ENCODE peak calls at places on chromosome 13, in ten cellular contexts. One of them, this sample, is unnamed.
A peak's percentile ranks its signal among the peaks of the same experiment; 100 is the strongest.

GRCh38 chr13:96817336-96817941 is 176.8 kb downstream of the OXGR1 start:
- DNase-seq in transverse colon: no peak
- DNase-seq in CD4-positive, alpha-beta T cell: no peak
- DNase-seq in breast epithelium: no peak
- DNase-seq in heart left ventricle: no peak
- DNase-seq in H9: no peak
- DNase-seq in neuronal stem cell: peak; percentile 23
- DNase-seq in esophagus squamous epithelium: no peak
- DNase-seq in colonic mucosa: no peak
- DNase-seq in dorsolateral prefrontal cortex: no peak
- DNase-seq in this sample: peak; percentile 51

GRCh38 chr13:77536358-77536757 is 852 bp downstream of the SCEL start:
- DNase-seq in transverse colon: no peak
- DNase-seq in CD4-positive, alpha-beta T cell: no peak
- DNase-seq in breast epithelium: no peak
- DNase-seq in heart left ventricle: no peak
- DNase-seq in H9: no peak
- DNase-seq in neuronal stem cell: no peak
- DNase-seq in esophagus squamous epithelium: no peak
- DNase-seq in colonic mucosa: no peak
- DNase-seq in dorsolateral prefrontal cortex: no peak
- DNase-seq in this sample: no peak

GRCh38 chr13:73656863-73657262 is 477.3 kb downstream of the KLF12 start:
- DNase-seq in transverse colon: no peak
- DNase-seq in CD4-positive, alpha-beta T cell: no peak
- DNase-seq in breast epithelium: no peak
- DNase-seq in heart left ventricle: no peak
- DNase-seq in H9: no peak
- DNase-seq in neuronal stem cell: no peak
- DNase-seq in esophagus squamous epithelium: no peak
- DNase-seq in colonic mucosa: no peak
- DNase-seq in dorsolateral prefrontal cortex: no peak
- DNase-seq in this sample: no peak

GRCh38 chr13:25242956-25243355 is 44.3 kb downstream of the MTMR6 start:
- DNase-seq in transverse colon: no peak
- DNase-seq in CD4-positive, alpha-beta T cell: no peak
- DNase-seq in breast epithelium: no peak
- DNase-seq in heart left ventricle: no peak
- DNase-seq in H9: no peak
- DNase-seq in neuronal stem cell: no peak
- DNase-seq in esophagus squamous epithelium: no peak
- DNase-seq in colonic mucosa: no peak
- DNase-seq in dorsolateral prefrontal cortex: no peak
- DNase-seq in this sample: no peak

GRCh38 chr13:35767256-35767981 is 290.9 kb upstream of the MAB21L1 start:
- DNase-seq in transverse colon: no peak
- DNase-seq in CD4-positive, alpha-beta T cell: no peak
- DNase-seq in breast epithelium: no peak
- DNase-seq in heart left ventricle: no peak
- DNase-seq in H9: no peak
- DNase-seq in neuronal stem cell: no peak
- DNase-seq in esophagus squamous epithelium: no peak
- DNase-seq in colonic mucosa: no peak
- DNase-seq in dorsolateral prefrontal cortex: peak; percentile 76
- DNase-seq in this sample: no peak

GRCh38 chr13:90594694-90595093 is 752.8 kb upstream of the MIR17HG start:
- DNase-seq in transverse colon: no peak
- DNase-seq in CD4-positive, alpha-beta T cell: no peak
- DNase-seq in breast epithelium: no peak
- DNase-seq in heart left ventricle: no peak
- DNase-seq in H9: no peak
- DNase-seq in neuronal stem cell: no peak
- DNase-seq in esophagus squamous epithelium: no peak
- DNase-seq in colonic mucosa: no peak
- DNase-seq in dorsolateral prefrontal cortex: no peak
- DNase-seq in this sample: no peak

GRCh38 chr13:77196052-77196618 is 130.8 kb downstream of the MYCBP2 start:
- DNase-seq in transverse colon: no peak
- DNase-seq in CD4-positive, alpha-beta T cell: no peak
- DNase-seq in breast epithelium: no peak
- DNase-seq in heart left ventricle: no peak
- DNase-seq in H9: no peak
- DNase-seq in neuronal stem cell: no peak
- DNase-seq in esophagus squamous epithelium: no peak
- DNase-seq in colonic mucosa: no peak
- DNase-seq in dorsolateral prefrontal cortex: no peak
- DNase-seq in this sample: peak; percentile 93

GRCh38 chr13:58855283-58855682 is 1223.7 kb downstream of the PCDH17 start:
- DNase-seq in transverse colon: no peak
- DNase-seq in CD4-positive, alpha-beta T cell: no peak
- DNase-seq in breast epithelium: no peak
- DNase-seq in heart left ventricle: no peak
- DNase-seq in H9: no peak
- DNase-seq in neuronal stem cell: no peak
- DNase-seq in esophagus squamous epithelium: no peak
- DNase-seq in colonic mucosa: no peak
- DNase-seq in dorsolateral prefrontal cortex: no peak
- DNase-seq in this sample: no peak

GRCh38 chr13:27619093-27619705 is 1.1 kb downstream of the LNX2 start:
- DNase-seq in transverse colon: no peak
- DNase-seq in CD4-positive, alpha-beta T cell: no peak
- DNase-seq in breast epithelium: no peak
- DNase-seq in heart left ventricle: no peak
- DNase-seq in H9: no peak
- DNase-seq in neuronal stem cell: no peak
- DNase-seq in esophagus squamous epithelium: no peak
- DNase-seq in colonic mucosa: peak; percentile 29
- DNase-seq in dorsolateral prefrontal cortex: no peak
- DNase-seq in this sample: no peak
- H3K27ac ChIP-seq in transverse colon: peak overlapping the region; percentile 99
- H3K27ac ChIP-seq in CD4-positive, alpha-beta T cell: no peak overlapping the region
- H3K27ac ChIP-seq in breast epithelium: peak overlapping the region; percentile 99
- H3K27ac ChIP-seq in heart left ventricle: peak overlapping the region; percentile 97
- H3K27ac ChIP-seq in H9: no peak overlapping the region
- H3K27ac ChIP-seq in neuronal stem cell: no peak overlapping the region
- H3K27ac ChIP-seq in esophagus squamous epithelium: peak overlapping the region; percentile 97
- H3K27ac ChIP-seq in colonic mucosa: peak overlapping the region; percentile 96
- H3K27ac ChIP-seq in dorsolateral prefrontal cortex: no peak overlapping the region
- H3K27ac ChIP-seq in this sample: peak overlapping the region; percentile 83

GRCh38 chr13:50366488-50367174 is 351.4 kb downstream of the KCNRG start:
- DNase-seq in transverse colon: no peak
- DNase-seq in CD4-positive, alpha-beta T cell: no peak
- DNase-seq in breast epithelium: no peak
- DNase-seq in heart left ventricle: no peak
- DNase-seq in H9: no peak
- DNase-seq in neuronal stem cell: no peak
- DNase-seq in esophagus squamous epithelium: no peak
- DNase-seq in colonic mucosa: no peak
- DNase-seq in dorsolateral prefrontal cortex: no peak
- DNase-seq in this sample: no peak

GRCh38 chr13:50369646-50370045 is 354.4 kb downstream of the KCNRG start:
- DNase-seq in transverse colon: no peak
- DNase-seq in CD4-positive, alpha-beta T cell: no peak
- DNase-seq in breast epithelium: no peak
- DNase-seq in heart left ventricle: no peak
- DNase-seq in H9: no peak
- DNase-seq in neuronal stem cell: no peak
- DNase-seq in esophagus squamous epithelium: no peak
- DNase-seq in colonic mucosa: no peak
- DNase-seq in dorsolateral prefrontal cortex: no peak
- DNase-seq in this sample: peak; percentile 59

GRCh38 chr13:50365683-50366391 is 350.6 kb downstream of the KCNRG start:
- DNase-seq in transverse colon: peak; percentile 23
- DNase-seq in CD4-positive, alpha-beta T cell: peak; percentile 13
- DNase-seq in breast epithelium: no peak
- DNase-seq in heart left ventricle: no peak
- DNase-seq in H9: no peak
- DNase-seq in neuronal stem cell: no peak
- DNase-seq in esophagus squamous epithelium: no peak
- DNase-seq in colonic mucosa: no peak
- DNase-seq in dorsolateral prefrontal cortex: no peak
- DNase-seq in this sample: no peak

GRCh38 chr13:50361282-50361681 is 346.0 kb downstream of the KCNRG start:
- DNase-seq in transverse colon: no peak
- DNase-seq in CD4-positive, alpha-beta T cell: no peak
- DNase-seq in breast epithelium: no peak
- DNase-seq in heart left ventricle: no peak
- DNase-seq in H9: no peak
- DNase-seq in neuronal stem cell: no peak
- DNase-seq in esophagus squamous epithelium: no peak
- DNase-seq in colonic mucosa: no peak
- DNase-seq in dorsolateral prefrontal cortex: no peak
- DNase-seq in this sample: no peak

DNA sequence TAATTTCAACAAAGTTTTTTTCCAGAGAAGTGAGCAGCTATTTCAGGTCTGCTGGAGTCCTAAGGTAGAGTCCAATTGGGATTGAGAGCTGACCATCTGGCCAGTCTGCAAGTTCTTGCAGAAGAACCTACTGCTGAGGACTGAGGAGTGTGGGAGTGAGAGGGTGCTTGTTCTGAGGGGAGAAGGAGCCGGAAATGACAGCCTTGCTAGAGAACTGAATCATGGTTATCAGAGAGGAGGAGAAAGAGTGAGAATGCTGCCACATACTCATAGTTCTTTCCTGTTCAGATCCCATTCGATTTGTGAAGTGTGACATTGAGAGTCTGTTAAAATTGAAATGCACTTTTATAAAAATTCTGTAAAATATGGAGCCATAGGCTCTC is 350.0 kb downstream of the KCNRG start:
- DNase-seq in transverse colon: no peak
- DNase-seq in CD4-positive, alpha-beta T cell: peak; percentile 8
- DNase-seq in breast epithelium: no peak
- DNase-seq in heart left ventricle: no peak
- DNase-seq in H9: no peak
- DNase-seq in neuronal stem cell: no peak
- DNase-seq in esophagus squamous epithelium: no peak
- DNase-seq in colonic mucosa: no peak
- DNase-seq in dorsolateral prefrontal cortex: no peak
- DNase-seq in this sample: peak; percentile 39
- H3K27ac ChIP-seq in transverse colon: peak overlapping the region; percentile 49
- H3K27ac ChIP-seq in CD4-positive, alpha-beta T cell: peak overlapping the region; percentile 24
- H3K27ac ChIP-seq in breast epithelium: peak overlapping the region; percentile 65
- H3K27ac ChIP-seq in heart left ventricle: no peak overlapping the region
- H3K27ac ChIP-seq in H9: no peak overlapping the region
- H3K27ac ChIP-seq in neuronal stem cell: no peak overlapping the region
- H3K27ac ChIP-seq in esophagus squamous epithelium: no peak overlapping the region
- H3K27ac ChIP-seq in colonic mucosa: no peak overlapping the region
- H3K27ac ChIP-seq in dorsolateral prefrontal cortex: no peak overlapping the region
- H3K27ac ChIP-seq in this sample: no peak overlapping the region

GRCh38 chr13:111661776-111662175 is 341.3 kb downstream of the TEX29 start:
- DNase-seq in transverse colon: no peak
- DNase-seq in CD4-positive, alpha-beta T cell: no peak
- DNase-seq in breast epithelium: no peak
- DNase-seq in heart left ventricle: no peak
- DNase-seq in H9: peak; percentile 8
- DNase-seq in neuronal stem cell: no peak
- DNase-seq in esophagus squamous epithelium: no peak
- DNase-seq in colonic mucosa: no peak
- DNase-seq in dorsolateral prefrontal cortex: no peak
- DNase-seq in this sample: no peak

GRCh38 chr13:111659236-111659635 is 338.8 kb downstream of the TEX29 start:
- DNase-seq in transverse colon: no peak
- DNase-seq in CD4-positive, alpha-beta T cell: no peak
- DNase-seq in breast epithelium: no peak
- DNase-seq in heart left ventricle: no peak
- DNase-seq in H9: peak; percentile 22
- DNase-seq in neuronal stem cell: no peak
- DNase-seq in esophagus squamous epithelium: no peak
- DNase-seq in colonic mucosa: no peak
- DNase-seq in dorsolateral prefrontal cortex: no peak
- DNase-seq in this sample: no peak

GRCh38 chr13:111661052-111661451 is 340.6 kb downstream of the TEX29 start:
- DNase-seq in transverse colon: no peak
- DNase-seq in CD4-positive, alpha-beta T cell: no peak
- DNase-seq in breast epithelium: no peak
- DNase-seq in heart left ventricle: no peak
- DNase-seq in H9: peak; percentile 10
- DNase-seq in neuronal stem cell: no peak
- DNase-seq in esophagus squamous epithelium: no peak
- DNase-seq in colonic mucosa: no peak
- DNase-seq in dorsolateral prefrontal cortex: no peak
- DNase-seq in this sample: no peak

GRCh38 chr13:111658150-111659100 is 338.0 kb downstream of the TEX29 start:
- DNase-seq in transverse colon: no peak
- DNase-seq in CD4-positive, alpha-beta T cell: no peak
- DNase-seq in breast epithelium: no peak
- DNase-seq in heart left ventricle: no peak
- DNase-seq in H9: peak; percentile 65
- DNase-seq in neuronal stem cell: peak; percentile 76
- DNase-seq in esophagus squamous epithelium: no peak
- DNase-seq in colonic mucosa: no peak
- DNase-seq in dorsolateral prefrontal cortex: no peak
- DNase-seq in this sample: no peak

GRCh38 chr13:111659842-111660241 is 339.4 kb downstream of the TEX29 start:
- DNase-seq in transverse colon: no peak
- DNase-seq in CD4-positive, alpha-beta T cell: no peak
- DNase-seq in breast epithelium: no peak
- DNase-seq in heart left ventricle: no peak
- DNase-seq in H9: no peak
- DNase-seq in neuronal stem cell: no peak
- DNase-seq in esophagus squamous epithelium: no peak
- DNase-seq in colonic mucosa: no peak
- DNase-seq in dorsolateral prefrontal cortex: no peak
- DNase-seq in this sample: no peak
- H3K27ac ChIP-seq in transverse colon: no peak overlapping the region
- H3K27ac ChIP-seq in CD4-positive, alpha-beta T cell: no peak overlapping the region
- H3K27ac ChIP-seq in breast epithelium: no peak overlapping the region
- H3K27ac ChIP-seq in heart left ventricle: no peak overlapping the region
- H3K27ac ChIP-seq in H9: no peak overlapping the region
- H3K27ac ChIP-seq in neuronal stem cell: no peak overlapping the region
- H3K27ac ChIP-seq in esophagus squamous epithelium: no peak overlapping the region
- H3K27ac ChIP-seq in colonic mucosa: no peak overlapping the region
- H3K27ac ChIP-seq in dorsolateral prefrontal cortex: no peak overlapping the region
- H3K27ac ChIP-seq in this sample: no peak overlapping the region

GRCh38 chr13:52597676-52598075 is 44.6 kb upstream of the HNRNPA1L2 start:
- DNase-seq in transverse colon: no peak
- DNase-seq in CD4-positive, alpha-beta T cell: no peak
- DNase-seq in breast epithelium: no peak
- DNase-seq in heart left ventricle: no peak
- DNase-seq in H9: no peak
- DNase-seq in neuronal stem cell: no peak
- DNase-seq in esophagus squamous epithelium: no peak
- DNase-seq in colonic mucosa: no peak
- DNase-seq in dorsolateral prefrontal cortex: no peak
- DNase-seq in this sample: no peak

GRCh38 chr13:52599037-52599852 is 43.0 kb upstream of the HNRNPA1L2 start:
- DNase-seq in transverse colon: no peak
- DNase-seq in CD4-positive, alpha-beta T cell: no peak
- DNase-seq in breast epithelium: no peak
- DNase-seq in heart left ventricle: no peak
- DNase-seq in H9: no peak
- DNase-seq in neuronal stem cell: no peak
- DNase-seq in esophagus squamous epithelium: no peak
- DNase-seq in colonic mucosa: no peak
- DNase-seq in dorsolateral prefrontal cortex: no peak
- DNase-seq in this sample: no peak

GRCh38 chr13:52600666-52601065 is 41.6 kb upstream of the HNRNPA1L2 start:
- DNase-seq in transverse colon: no peak
- DNase-seq in CD4-positive, alpha-beta T cell: no peak
- DNase-seq in breast epithelium: no peak
- DNase-seq in heart left ventricle: no peak
- DNase-seq in H9: no peak
- DNase-seq in neuronal stem cell: no peak
- DNase-seq in esophagus squamous epithelium: no peak
- DNase-seq in colonic mucosa: no peak
- DNase-seq in dorsolateral prefrontal cortex: no peak
- DNase-seq in this sample: peak; percentile 30

GRCh38 chr13:52599853-52600603 is 42.2 kb upstream of the HNRNPA1L2 start:
- DNase-seq in transverse colon: peak; percentile 24
- DNase-seq in CD4-positive, alpha-beta T cell: no peak
- DNase-seq in breast epithelium: no peak
- DNase-seq in heart left ventricle: peak; percentile 70
- DNase-seq in H9: peak; percentile 67
- DNase-seq in neuronal stem cell: no peak
- DNase-seq in esophagus squamous epithelium: no peak
- DNase-seq in colonic mucosa: peak; percentile 36
- DNase-seq in dorsolateral prefrontal cortex: peak; percentile 14
- DNase-seq in this sample: peak; percentile 53
- H3K27ac ChIP-seq in transverse colon: peak overlapping the region; percentile 77
- H3K27ac ChIP-seq in CD4-positive, alpha-beta T cell: no peak overlapping the region
- H3K27ac ChIP-seq in breast epithelium: peak overlapping the region; percentile 74
- H3K27ac ChIP-seq in heart left ventricle: peak overlapping the region; percentile 87
- H3K27ac ChIP-seq in H9: no peak overlapping the region
- H3K27ac ChIP-seq in neuronal stem cell: no peak overlapping the region
- H3K27ac ChIP-seq in esophagus squamous epithelium: peak overlapping the region; percentile 82
- H3K27ac ChIP-seq in colonic mucosa: no peak overlapping the region
- H3K27ac ChIP-seq in dorsolateral prefrontal cortex: no peak overlapping the region
- H3K27ac ChIP-seq in this sample: no peak overlapping the region